ENCODE peak calls at places on chromosomes 16 and 17, in nine cellular contexts. D is uterus, P is Peyer's patch, Y is GM12878, V is IMR-90, A is heart left ventricle, K is body of pancreas, L is adrenal gland, Z is A549. M is an unnamed sample.

GRCh38 chr17:80765241-80766022 is 220.8 kb downstream of the RPTOR start:
- DNase-seq in A (no peak), L (no peak), P (no peak), Z (no peak), V (peak; percentile 23), K (no peak), D (no peak), Y (no peak), M (no peak)

GRCh38 chr16:79651363-79651762 is 50.8 kb upstream of the MAF start:
- DNase-seq in Z (peak; percentile 25), L (peak; percentile 65), A (peak; percentile 48), V (peak; percentile 1), P (no peak), D (peak; percentile 53), K (no peak), Y (no peak), M (no peak)

GRCh38 chr16:12320298-12320706 is 343.8 kb downstream of the SNX29 start:
- DNase-seq in K (no peak), A (no peak), Y (no peak), L (no peak), V (peak; percentile 93), P (no peak), Z (no peak), D (no peak), M (no peak)

GRCh38 chr17:6546069-6546718 is 10.2 kb downstream of the PITPNM3 start:
- DNase-seq in L (no peak), K (no peak), D (no peak), P (no peak), A (no peak), V (peak; percentile 67), Z (no peak), Y (peak; percentile 8), M (no peak)

GRCh38 chr16:85253127-85253941 is 141.1 kb upstream of the CIBAR2 start:
- DNase-seq in K (peak; percentile 76), L (peak; percentile 68), P (peak; percentile 79), V (peak; percentile 29), D (peak; percentile 53), A (no peak), Y (no peak), Z (peak; percentile 85), M (peak; percentile 67)

GRCh38 chr16:86079185-86079885 is 180.4 kb downstream of the IRF8 start:
- DNase-seq in V (no peak), L (no peak), A (no peak), P (peak; percentile 33), Y (no peak), D (no peak), Z (no peak), K (no peak), M (no peak)

GRCh38 chr16:85057948-85058347 is 30.4 kb downstream of the KIAA0513 start:
- DNase-seq in K (no peak), P (no peak), A (peak; percentile 57), Y (peak; percentile 59), D (no peak), V (no peak), Z (no peak), L (no peak), M (no peak)

GRCh38 chr16:68539704-68540370 is 746 bp downstream of the ZFP90 start:
- DNase-seq in A (no peak), P (no peak), Y (no peak), K (no peak), V (no peak), D (no peak), Z (no peak), L (no peak), M (no peak)

GRCh38 chr17:40945414-40945813 is 8.0 kb upstream of the KRT23 start:
- DNase-seq in A (no peak), V (no peak), L (no peak), Y (no peak), K (no peak), Z (no peak), D (no peak), P (no peak), M (no peak)

GRCh38 chr17:4800462-4801185 is 1.5 kb downstream of the C17orf114 start:
- DNase-seq in A (no peak), P (no peak), D (no peak), Y (no peak), L (no peak), V (no peak), Z (no peak), K (no peak), M (no peak)

GRCh38 chr17:75683467-75684041 is 16.4 kb downstream of the SAP30BP start:
- DNase-seq in K (no peak), P (no peak), V (peak; percentile 80), L (no peak), A (no peak), D (no peak), Y (no peak), Z (peak; percentile 81), M (peak; percentile 72)

GRCh38 chr17:70310251-70310672 is 140.9 kb downstream of the KCNJ2 start:
- DNase-seq in K (no peak), V (no peak), P (no peak), Y (no peak), Z (no peak), A (peak; percentile 49), L (no peak), D (no peak), M (no peak)

GRCh38 chr16:22372882-22373661 is 1.3 kb downstream of the CDR2 start:
- DNase-seq in Y (no peak), L (no peak), K (no peak), Z (no peak), V (no peak), P (no peak), D (no peak), A (no peak), M (no peak)

GRCh38 chr16:19153876-19154275 is 14.2 kb upstream of the SYT17 start:
- DNase-seq in D (no peak), L (no peak), Y (no peak), A (no peak), Z (peak; percentile 59), P (no peak), V (peak; percentile 13), K (no peak), M (peak; percentile 30)

GRCh38 chr17:46935658-46936266 is 12.8 kb downstream of the GOSR2 start:
- DNase-seq in K (no peak), A (no peak), D (no peak), Z (no peak), Y (no peak), L (no peak), P (no peak), V (no peak), M (peak; percentile 89)
- TF ChIP-seq POLR2A in K (no peak), A (no peak), D (no peak), Z (no peak), Y (peak; percentile 17), L (no peak), P (peak; percentile 71), V (no peak), M (peak; percentile 34)

GRCh38 chr17:19239544-19239943 is 2.4 kb downstream of the EPN2 start:
- DNase-seq in K (peak; percentile 16), P (no peak), Z (no peak), L (no peak), A (no peak), V (no peak), Y (no peak), D (no peak), M (no peak)

GRCh38 chr17:19242926-19243325 is 5.8 kb downstream of the EPN2 start:
- DNase-seq in Y (no peak), V (no peak), L (no peak), Z (no peak), K (no peak), P (no peak), A (no peak), D (no peak), M (no peak)

GRCh38 chr17:19238167-19238505 is 970 bp downstream of the EPN2 start:
- DNase-seq in K (peak; percentile 62), Z (peak; percentile 58), Y (no peak), A (peak; percentile 59), P (peak; percentile 59), V (no peak), D (peak; percentile 44), L (peak; percentile 45), M (no peak)

GRCh38 chr17:19242323-19242722 is 5.2 kb downstream of the EPN2 start:
- DNase-seq in V (no peak), A (no peak), P (no peak), K (no peak), Y (no peak), D (no peak), Z (no peak), L (no peak), M (no peak)

GRCh38 chr17:19237389-19238166 is 412 bp downstream of the EPN2 start:
- DNase-seq in V (no peak), Z (peak; percentile 49), D (no peak), L (peak; percentile 43), P (peak; percentile 63), K (peak; percentile 50), A (peak; percentile 46), Y (no peak), M (no peak)
- TF ChIP-seq POLR2A in V (no peak), Z (peak; percentile 49), D (peak; percentile 53), L (no peak), P (peak; percentile 32), K (peak; percentile 54), A (no peak), Y (peak; percentile 48), M (peak; percentile 34)

GRCh38 chr16:89905511-89906140 is 13.0 kb upstream of the MC1R start:
- DNase-seq in Z (no peak), A (no peak), P (no peak), L (no peak), D (no peak), K (no peak), Y (no peak), V (no peak), M (no peak)

GRCh38 chr16:89902980-89903379 is 15.7 kb upstream of the MC1R start:
- DNase-seq in Z (no peak), D (no peak), Y (no peak), K (no peak), P (no peak), A (peak; percentile 45), V (no peak), L (no peak), M (no peak)

GRCh38 chr16:89906141-89907025 is 12.3 kb upstream of the MC1R start:
- DNase-seq in P (no peak), A (no peak), Y (no peak), L (no peak), Z (peak; percentile 25), V (no peak), K (no peak), D (no peak), M (no peak)

GRCh38 chr16:89903908-89904515 is 14.7 kb upstream of the MC1R start:
- DNase-seq in V (no peak), K (no peak), A (no peak), Z (no peak), L (no peak), P (no peak), Y (no peak), D (no peak), M (no peak)

GRCh38 chr16:89904606-89905510 is 13.8 kb upstream of the MC1R start:
- DNase-seq in Z (no peak), Y (no peak), L (no peak), A (no peak), D (no peak), V (no peak), K (no peak), P (no peak), M (no peak)
- TF ChIP-seq POLR2A in Z (no peak), Y (peak; percentile 54), L (no peak), A (no peak), D (no peak), V (no peak), K (no peak), P (no peak), M (no peak)

DNA sequence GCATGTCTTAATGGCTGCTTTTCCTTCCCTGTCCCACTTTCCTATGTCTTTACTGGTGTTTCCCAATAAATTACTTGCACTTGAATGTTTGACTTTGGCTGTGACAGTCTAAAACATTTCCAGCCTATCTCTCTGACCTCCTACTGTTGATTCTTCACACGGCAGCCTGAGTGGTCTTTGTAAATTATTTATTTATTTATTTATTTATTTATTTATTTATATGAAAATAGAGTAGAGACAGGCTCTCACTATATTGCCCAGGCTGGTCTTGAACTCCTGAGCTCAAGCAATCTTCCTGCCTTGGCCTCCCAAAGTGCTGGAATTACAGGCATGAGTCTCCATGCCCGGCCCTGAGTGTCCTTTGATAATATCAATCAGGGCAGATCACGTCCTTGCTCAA is 28.4 kb upstream of the LYRM9 start:
- DNase-seq in P (no peak), A (no peak), Z (no peak), L (no peak), Y (no peak), D (no peak), V (no peak), K (no peak), M (no peak)
- TF ChIP-seq POLR2A in P (no peak), A (no peak), Z (no peak), L (no peak), Y (no peak), D (no peak), V (no peak), K (no peak), M (no peak)

M was measured in erythroblast.